ENCODE peak calls at places on chromosome 14, in nine cellular contexts. L is dorsolateral prefrontal cortex; A is activated CD4-positive, alpha-beta T cell treated with anti-CD3 and anti-CD28 coated beads, Interleukin-2, amount 50 U/mL, for 1 hour; R is bronchial epithelial cell; K is T-helper 1 cell; M is central memory CD4-positive, alpha-beta T cell; D is neural progenitor cell; I is NCI-H1048; O is stimulated activated naive CD4-positive, alpha-beta T cell. J is an unnamed sample.

GRCh38 chr14:60656755-60657608 is 7.7 kb upstream of the SIX1 start:
- DNase-seq in L (no peak), A (no peak), R (peak), K (no peak), M (no peak), D (peak), I (no peak), O (no peak), J (peak)

GRCh38 chr14:90510208-90510607 is 113.4 kb downstream of the CALM1 start:
- DNase-seq in L (no peak), A (no peak), R (no peak), K (no peak), M (no peak), D (no peak), I (no peak), O (no peak), J (peak)

GRCh38 chr14:104818714-104819161 is 17.8 kb downstream of the ZBTB42 start:
- DNase-seq in L (no peak), A (no peak), R (no peak), K (no peak), M (no peak), D (no peak), I (no peak), O (no peak), J (no peak)

GRCh38 chr14:103136388-103137271 is 13.4 kb downstream of the TNFAIP2 start:
- DNase-seq in L (no peak), A (no peak), R (peak), K (no peak), M (no peak), D (peak), I (no peak), O (no peak), J (peak)

GRCh38 chr14:95458459-95458858 is 58.0 kb downstream of the SYNE3 start:
- DNase-seq in L (no peak), A (no peak), R (no peak), K (no peak), M (no peak), D (no peak), I (no peak), O (no peak), J (no peak)

GRCh38 chr14:24080888-24081738 is 9.8 kb downstream of the CPNE6 start:
- DNase-seq in L (peak), A (peak), R (peak), K (peak), M (peak), D (peak), I (no peak), O (peak), J (peak)

GRCh38 chr14:70889555-70889954 is 17.7 kb upstream of the PCNX1 start:
- DNase-seq in L (no peak), A (no peak), R (no peak), K (no peak), M (no peak), D (no peak), I (no peak), O (no peak), J (no peak)

GRCh38 chr14:74275265-74275841 is 27.4 kb downstream of the ABCD4 start:
- DNase-seq in L (no peak), A (no peak), R (peak), K (no peak), M (no peak), D (no peak), I (no peak), O (no peak), J (no peak)

GRCh38 chr14:61419201-61419600 is 97.8 kb downstream of the PRKCH start:
- DNase-seq in L (no peak), A (no peak), R (no peak), K (no peak), M (no peak), D (no peak), I (no peak), O (no peak), J (no peak)

GRCh38 chr14:76500011-76500410 is 124.1 kb downstream of the ESRRB start:
- DNase-seq in L (no peak), A (no peak), R (peak), K (no peak), M (no peak), D (no peak), I (no peak), O (no peak), J (no peak)

GRCh38 chr14:31944256-31945073 is 132.6 kb upstream of the ARHGAP5 start:
- DNase-seq in L (no peak), A (no peak), R (no peak), K (no peak), M (peak), D (no peak), I (no peak), O (peak), J (no peak)

GRCh38 chr14:104262515-104263514 is 124.4 kb downstream of the KIF26A start:
- DNase-seq in L (peak), A (no peak), R (no peak), K (no peak), M (no peak), D (no peak), I (no peak), O (no peak), J (peak)

GRCh38 chr14:22375321-22375930 is 213.6 kb downstream of the DAD1 start:
- DNase-seq in L (no peak), A (no peak), R (peak), K (no peak), M (no peak), D (peak), I (peak), O (no peak), J (no peak)

GRCh38 chr14:50631408-50631821 is 36.7 kb downstream of the SAV1 start:
- DNase-seq in L (no peak), A (no peak), R (no peak), K (no peak), M (no peak), D (no peak), I (no peak), O (no peak), J (no peak)

GRCh38 chr14:99427632-99428315 is 52.9 kb downstream of the SETD3 start:
- DNase-seq in L (no peak), A (no peak), R (no peak), K (no peak), M (no peak), D (no peak), I (no peak), O (no peak), J (no peak)

GRCh38 chr14:59679872-59680271 is 103.3 kb upstream of the CCDC175 start:
- DNase-seq in L (no peak), A (no peak), R (peak), K (no peak), M (no peak), D (peak), I (peak), O (no peak), J (no peak)

GRCh38 chr14:50091240-50091914 is 25.0 kb downstream of the VCPKMT start:
- DNase-seq in L (no peak), A (no peak), R (no peak), K (no peak), M (no peak), D (no peak), I (no peak), O (no peak), J (no peak)

GRCh38 chr14:77309122-77309521 is 11.6 kb downstream of the POMT2 start:
- DNase-seq in L (no peak), A (no peak), R (no peak), K (no peak), M (no peak), D (no peak), I (no peak), O (no peak), J (no peak)

GRCh38 chr14:95463173-95463901 is 53.1 kb downstream of the SYNE3 start:
- DNase-seq in L (no peak), A (peak), R (no peak), K (peak), M (peak), D (no peak), I (no peak), O (peak), J (no peak)

GRCh38 chr14:64196668-64197411 is 97.3 kb downstream of the ESR2 start:
- DNase-seq in L (peak), A (peak), R (no peak), K (no peak), M (peak), D (peak), I (no peak), O (peak), J (peak)

GRCh38 chr14:69921052-69921451 is 41.8 kb downstream of the SMOC1 start:
- DNase-seq in L (no peak), A (no peak), R (peak), K (no peak), M (no peak), D (no peak), I (no peak), O (no peak), J (no peak)

GRCh38 chr14:76780875-76781647 is 19.8 kb downstream of the VASH1 start:
- DNase-seq in L (peak), A (no peak), R (no peak), K (no peak), M (no peak), D (no peak), I (no peak), O (no peak), J (peak)

GRCh38 chr14:72745546-72745945 is 148.4 kb downstream of the DPF3 start:
- DNase-seq in L (no peak), A (no peak), R (peak), K (no peak), M (no peak), D (no peak), I (no peak), O (no peak), J (no peak)

GRCh38 chr14:35385042-35385839 is 19.3 kb downstream of the NFKBIA start:
- DNase-seq in L (peak), A (no peak), R (peak), K (no peak), M (no peak), D (peak), I (no peak), O (no peak), J (no peak)

GRCh38 chr14:88825078-88825458 is 617 bp downstream of the TTC8 start:
- DNase-seq in L (no peak), A (no peak), R (no peak), K (no peak), M (no peak), D (no peak), I (no peak), O (no peak), J (no peak)

GRCh38 chr14:89277229-89277628 is 139.8 kb downstream of the FOXN3 start:
- DNase-seq in L (no peak), A (no peak), R (no peak), K (no peak), M (no peak), D (no peak), I (no peak), O (no peak), J (no peak)

GRCh38 chr14:21933681-21934080 is 260.1 kb upstream of the OR4E1 start:
- DNase-seq in L (no peak), A (no peak), R (peak), K (no peak), M (peak), D (no peak), I (no peak), O (peak), J (no peak)

GRCh38 chr14:96264850-96265249 is 8.8 kb downstream of the BDKRB1 start:
- DNase-seq in L (no peak), A (no peak), R (no peak), K (no peak), M (no peak), D (peak), I (no peak), O (no peak), J (peak)

GRCh38 chr14:91366749-91367148 is 50.9 kb downstream of the CCDC88C start:
- DNase-seq in L (no peak), A (no peak), R (no peak), K (no peak), M (no peak), D (no peak), I (no peak), O (no peak), J (no peak)

GRCh38 chr14:77882098-77882497 is 82.2 kb downstream of the ADCK1 start:
- DNase-seq in L (peak), A (no peak), R (no peak), K (no peak), M (no peak), D (no peak), I (no peak), O (no peak), J (no peak)

GRCh38 chr14:39233680-39234326 is at the start of gene MIA2:
- DNase-seq in L (no peak), A (no peak), R (no peak), K (no peak), M (no peak), D (no peak), I (no peak), O (no peak), J (no peak)

GRCh38 chr14:24700511-24700910 is 66.5 kb upstream of the GZMB start:
- DNase-seq in L (no peak), A (no peak), R (no peak), K (no peak), M (no peak), D (no peak), I (no peak), O (no peak), J (no peak)

GRCh38 chr14:53929871-53930685 is 26.5 kb downstream of the BMP4 start:
- DNase-seq in L (no peak), A (no peak), R (peak), K (no peak), M (no peak), D (peak), I (no peak), O (peak), J (peak)

GRCh38 chr14:72541546-72541945 is 352.4 kb downstream of the DPF3 start:
- DNase-seq in L (no peak), A (no peak), R (no peak), K (no peak), M (no peak), D (no peak), I (no peak), O (no peak), J (no peak)

GRCh38 chr14:69484444-69485113 is at the start of gene PLEKHD1:
- DNase-seq in L (no peak), A (no peak), R (no peak), K (no peak), M (no peak), D (peak), I (no peak), O (no peak), J (peak)

GRCh38 chr14:99189201-99189801 is 82.7 kb downstream of the BCL11B start:
- DNase-seq in L (peak), A (peak), R (no peak), K (no peak), M (peak), D (no peak), I (no peak), O (peak), J (no peak)

J was measured in H9.